ENCODE peak calls at places on chromosomes 16 and 17, in five cellular contexts. X is esophagus muscularis mucosa, M is GM12878, F is transverse colon, H is upper lobe of left lung. D is an unnamed sample.

GRCh38 chr17:79176792-79177601 is 102.4 kb downstream of the ENGASE start:
- DNase-seq in F (no peak), M (no peak), X (no peak), H (no peak), D (no peak)

GRCh38 chr16:10465821-10466220 is 80.0 kb downstream of the ATF7IP2 start:
- DNase-seq in F (no peak), M (no peak), H (no peak), X (no peak), D (no peak)

GRCh38 chr17:9108166-9108565 is 86.9 kb downstream of the NTN1 start:
- DNase-seq in H (no peak), X (no peak), M (no peak), F (no peak), D (no peak)

GRCh38 chr17:38918129-38918913 is 7.1 kb upstream of the LASP1NB start:
- DNase-seq in H (no peak), F (no peak), M (no peak), X (no peak), D (peak)

GRCh38 chr16:20763461-20764232 is at the start of gene ACSM3:
- DNase-seq in H (peak), F (peak), M (peak), X (peak), D (peak)

GRCh38 chr17:77923135-77923534 is 35.4 kb upstream of the TNRC6C start:
- DNase-seq in X (no peak), M (no peak), H (no peak), F (no peak), D (peak)

GRCh38 chr16:48053346-48053745 is 102.4 kb downstream of the ABCC12 start:
- DNase-seq in M (no peak), H (peak), X (no peak), F (no peak), D (no peak)

GRCh38 chr16:48076455-48077012 is 79.3 kb downstream of the ABCC12 start:
- DNase-seq in X (no peak), H (no peak), F (no peak), M (no peak), D (no peak)

GRCh38 chr17:76124582-76125390 is 16.3 kb downstream of the FOXJ1 start:
- DNase-seq in X (no peak), M (no peak), F (no peak), H (no peak), D (peak)

GRCh38 chr16:919658-920631 is 50.8 kb downstream of the LMF1 start:
- DNase-seq in F (no peak), H (no peak), M (no peak), X (no peak), D (peak)

GRCh38 chr17:74451557-74451956 is 14.9 kb upstream of the CD300A start:
- DNase-seq in X (no peak), M (no peak), H (no peak), F (no peak), D (no peak)

GRCh38 chr17:39166437-39167335 is 725 bp upstream of the ARL5C start:
- DNase-seq in F (no peak), H (no peak), M (no peak), X (no peak), D (no peak)

GRCh38 chr17:60641126-60641525 is 36.5 kb upstream of the BCAS3 start:
- DNase-seq in H (no peak), F (no peak), X (no peak), M (no peak), D (no peak)

GRCh38 chr16:46830417-46830901 is 521 bp downstream of the C16orf87 start:
- DNase-seq in X (no peak), F (peak), H (peak), M (no peak), D (no peak)

GRCh38 chr16:86590501-86591144 is 12.3 kb downstream of the FOXL1 start:
- DNase-seq in H (no peak), M (no peak), X (no peak), F (no peak), D (no peak)

GRCh38 chr17:79109584-79109983 is 35.0 kb downstream of the ENGASE start:
- DNase-seq in H (no peak), X (no peak), M (no peak), F (no peak), D (no peak)

GRCh38 chr17:31378638-31379037 is 12.8 kb upstream of the RAB11FIP4 start:
- DNase-seq in H (no peak), F (no peak), X (no peak), M (no peak), D (no peak)

GRCh38 chr16:79612207-79612606 is 11.7 kb upstream of the MAF start:
- DNase-seq in H (no peak), X (no peak), F (no peak), M (no peak), D (no peak)

GRCh38 chr16:76910931-76911330 is 280.1 kb upstream of the MON1B start:
- DNase-seq in F (no peak), X (no peak), M (no peak), H (no peak), D (no peak)

GRCh38 chr16:30748634-30749445 is 615 bp downstream of the PHKG2 start:
- DNase-seq in F (peak), H (peak), X (no peak), M (no peak), D (peak)

GRCh38 chr17:28920191-28920590 is 17.3 kb upstream of the DHRS13 start:
- DNase-seq in H (no peak), M (no peak), X (no peak), F (no peak), D (no peak)

GRCh38 chr16:3625331-3625730 is 13.9 kb upstream of the SLX4 start:
- DNase-seq in H (no peak), M (no peak), F (no peak), X (no peak), D (no peak)

GRCh38 chr17:75241996-75242460 is 19.4 kb downstream of the GGA3 start:
- DNase-seq in H (no peak), X (no peak), F (no peak), M (no peak), D (no peak)

GRCh38 chr17:40021471-40021961 is 6.3 kb downstream of the CSF3 start:
- DNase-seq in M (no peak), H (peak), X (no peak), F (no peak), D (no peak)

GRCh38 chr17:64081802-64082799 is 47.8 kb downstream of the ERN1 start:
- DNase-seq in X (no peak), M (peak), H (peak), F (peak), D (no peak)

GRCh38 chr17:38871247-38871991 is 1.6 kb downstream of the LASP1 start:
- DNase-seq in H (peak), M (peak), X (peak), F (peak), D (peak)

GRCh38 chr16:72312862-72313261 is 140.9 kb upstream of the PMFBP1 start:
- DNase-seq in H (no peak), F (no peak), M (no peak), X (no peak), D (no peak)

GRCh38 chr16:30009085-30009862 is 1.6 kb downstream of the DOC2A start:
- DNase-seq in M (no peak), X (no peak), F (no peak), H (no peak), D (no peak)

GRCh38 chr16:31868701-31869167 is 4.9 kb upstream of the ZNF267 start:
- DNase-seq in M (no peak), H (peak), X (peak), F (peak), D (peak)

GRCh38 chr17:50660887-50661345 is 26.2 kb downstream of the ABCC3 start:
- DNase-seq in F (no peak), M (no peak), H (no peak), X (no peak), D (no peak)

GRCh38 chr17:50662632-50663225 is 28.0 kb downstream of the ABCC3 start:
- DNase-seq in F (no peak), H (no peak), X (no peak), M (no peak), D (no peak)

GRCh38 chr17:50661348-50661747 is 26.7 kb downstream of the ABCC3 start:
- DNase-seq in F (no peak), X (no peak), H (no peak), M (no peak), D (no peak)

GRCh38 chr17:50660042-50660886 is 25.6 kb downstream of the ABCC3 start:
- DNase-seq in F (peak), M (no peak), X (no peak), H (peak), D (no peak)

DNA sequence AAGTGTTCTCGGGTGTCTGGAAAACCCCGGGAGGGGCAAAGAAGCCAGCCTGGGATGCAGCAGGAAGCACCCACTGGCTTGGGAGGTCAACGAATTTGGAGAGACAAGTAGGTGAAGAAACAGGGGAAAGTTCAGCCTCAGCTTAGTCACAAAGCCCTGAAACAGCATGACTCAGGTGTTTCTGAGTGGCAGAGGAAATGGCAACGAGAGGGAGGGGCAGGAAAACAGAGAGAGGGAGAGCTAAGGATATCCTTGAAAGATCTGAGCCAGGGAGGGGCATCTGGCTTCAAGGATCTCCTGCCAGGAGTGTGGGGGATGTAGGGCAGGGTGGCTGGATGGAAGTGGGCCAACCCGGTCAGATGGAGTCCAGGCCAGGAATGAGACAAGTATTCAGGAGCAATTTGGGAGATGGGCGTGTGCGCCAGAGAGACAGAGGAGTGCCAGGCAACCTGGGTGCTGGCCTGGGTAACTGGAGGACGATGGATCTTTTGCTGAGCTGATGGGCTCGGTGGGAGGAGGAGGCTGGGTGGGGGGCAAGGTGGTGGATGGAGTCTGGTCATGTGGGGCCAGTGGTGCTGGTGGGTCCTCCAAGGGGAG is 27.2 kb downstream of the ABCC3 start:
- DNase-seq in H (peak), F (peak), M (no peak), X (no peak), D (peak)
- TF ChIP-seq EP300 in H (peak), F (no peak), M (no peak), X (no peak), D (no peak)

DNA sequence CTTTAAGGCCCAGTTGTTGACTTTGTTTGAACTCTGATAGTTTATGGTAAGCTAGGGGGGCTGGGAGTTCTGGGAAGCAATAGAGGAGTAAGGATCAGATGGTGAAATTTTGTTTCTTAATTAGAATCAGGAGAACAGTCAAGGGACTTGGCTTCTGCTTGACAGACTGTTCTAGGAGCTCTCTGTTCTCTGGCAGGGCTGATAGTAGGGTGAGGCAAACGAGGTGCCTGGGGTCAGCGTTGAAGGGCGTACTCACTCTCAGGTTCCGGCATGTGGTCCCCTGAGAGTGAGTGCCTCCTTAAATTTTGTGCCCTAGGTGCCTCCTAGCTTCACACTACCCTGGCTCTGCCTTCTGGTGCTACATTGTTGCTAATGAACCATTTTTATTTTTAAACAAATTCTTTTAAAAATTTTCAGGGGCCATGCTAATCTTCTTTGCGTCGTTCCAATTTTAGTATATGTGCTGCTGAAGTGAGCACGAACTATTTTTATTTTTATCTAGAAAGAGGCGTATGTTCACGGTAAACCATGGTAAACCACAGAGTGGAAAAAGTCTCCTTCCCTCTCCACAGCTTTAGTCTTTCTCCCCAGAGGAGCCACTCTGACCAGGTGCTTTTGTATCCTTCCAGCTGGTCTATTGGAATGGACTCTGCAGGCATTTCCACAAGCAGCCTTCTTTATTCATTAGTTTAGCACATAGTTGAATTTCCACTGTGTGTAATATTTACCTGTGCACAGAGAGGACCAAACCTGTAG is 19.7 kb downstream of the SLC7A6 start:
- DNase-seq in X (no peak), H (no peak), M (no peak), F (no peak), D (no peak)
- H3K4me3 ChIP-seq in X (no peak), H (no peak), M (peak), F (no peak), D (no peak)

GRCh38 chr17:36591434-36592315 is at the start of gene DHRS11:
- DNase-seq in H (peak), M (no peak), X (no peak), F (peak), D (peak)
- TF ChIP-seq POLR2AphosphoS5 in H (no peak), M (peak), X (peak), F (peak), D (no peak)

DNA sequence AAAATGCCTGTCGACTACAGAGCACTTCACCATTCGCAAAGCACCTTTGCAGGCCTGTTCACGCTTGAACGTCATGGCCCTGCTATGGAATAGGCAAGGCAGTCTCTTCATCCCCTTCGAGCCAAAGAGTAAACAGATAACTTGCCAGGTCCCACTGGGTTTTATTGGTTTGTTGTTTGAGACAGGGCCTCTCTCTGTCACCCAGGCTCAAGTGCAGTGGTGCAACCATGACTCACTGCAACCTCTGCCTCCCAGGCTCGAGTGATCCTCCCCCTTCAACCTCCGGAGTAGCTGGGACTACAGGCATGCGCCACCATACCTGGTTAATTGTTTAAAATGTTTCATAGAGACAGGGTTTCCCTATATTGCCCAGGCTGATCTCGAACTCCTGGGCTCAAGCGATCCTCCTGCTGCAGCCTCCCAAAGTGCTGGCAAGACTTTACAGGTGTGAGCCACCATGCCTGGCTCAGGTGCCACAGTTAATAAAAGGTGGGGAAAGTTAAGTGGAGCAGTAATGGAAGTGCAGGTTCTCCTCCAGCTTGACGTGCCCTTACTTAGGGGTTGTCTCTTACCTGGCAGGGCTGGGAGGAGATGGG is 9.5 kb downstream of the CHAD start:
- DNase-seq in H (peak), M (no peak), X (no peak), F (peak), D (no peak)
- TF ChIP-seq EP300 in H (no peak), M (no peak), X (no peak), F (no peak), D (no peak)

DNA sequence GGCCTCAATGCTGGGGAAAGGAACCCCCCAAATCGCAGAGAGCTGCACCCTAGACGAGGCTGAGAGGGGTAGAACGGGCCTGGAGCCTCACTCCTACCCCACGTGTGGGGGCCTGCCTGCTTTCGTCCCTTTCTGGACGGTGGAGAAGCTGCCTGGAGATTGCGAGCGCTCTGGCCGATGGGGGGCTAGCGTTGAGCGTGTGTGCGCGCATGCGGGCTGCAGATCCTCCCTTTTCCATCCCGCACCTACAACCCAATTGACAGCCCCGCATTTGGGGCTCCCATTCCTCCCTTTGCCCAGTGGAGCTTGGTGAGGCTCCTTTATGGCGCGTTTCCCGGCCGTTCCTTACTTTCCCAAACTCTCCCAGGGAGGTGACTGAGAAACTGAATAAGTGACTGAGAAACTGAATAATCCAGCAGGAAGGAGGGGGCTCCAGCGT is 896 bp upstream of the ESRP2 start:
- DNase-seq in H (no peak), M (no peak), F (peak), X (no peak), D (peak)
- H3K4me3 ChIP-seq in H (peak), M (peak), F (peak), X (peak), D (peak)

DNA sequence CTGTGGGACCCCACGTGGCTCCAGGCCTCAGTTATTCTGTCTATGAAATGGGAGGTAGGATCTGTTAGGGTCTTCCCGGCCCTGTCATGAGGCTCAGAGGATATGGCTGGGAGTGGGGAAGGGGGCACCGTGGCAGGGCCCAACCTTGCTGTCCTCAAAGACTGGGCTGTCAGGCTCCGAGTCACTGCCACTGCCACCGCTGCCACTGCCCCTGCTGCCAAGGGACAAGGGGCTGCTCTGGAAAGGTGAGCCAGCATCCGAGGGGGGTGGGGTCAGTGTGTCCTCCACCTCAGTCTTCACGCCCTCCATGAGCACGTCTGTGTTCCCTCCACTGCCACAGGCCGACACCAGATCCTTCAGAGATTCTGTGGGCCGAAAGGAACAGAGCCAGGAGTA is 19.2 kb downstream of the SREBF1 start:
- DNase-seq in F (no peak), X (no peak), M (no peak), H (no peak), D (no peak)
- TF ChIP-seq POLR2AphosphoS5 in F (no peak), X (no peak), M (no peak), H (no peak), D (no peak)